ENCODE peak calls at places on chromosomes 12 and 14, in seven cellular contexts. S, Y, G, J, O, Z and P are unnamed samples.

GRCh38 chr12:107369006-107369405 is 275.7 kb upstream of the CRY1 start:
- DNase-seq in J (no peak), Y (no peak), O (no peak), Z (no peak), S (no peak), G (no peak), P (no peak)

GRCh38 chr12:54009171-54010052 is 627 bp downstream of the HOXC8 start:
- DNase-seq in Z (peak), G (no peak), J (peak), O (no peak), Y (no peak), S (no peak), P (no peak)

GRCh38 chr14:37711499-37712475 is 116.4 kb downstream of the TTC6 start:
- DNase-seq in Z (no peak), O (no peak), S (no peak), G (no peak), J (peak), Y (no peak), P (peak)

GRCh38 chr12:579450-580110 is 83.7 kb downstream of the NINJ2 start:
- DNase-seq in O (no peak), Z (no peak), Y (no peak), S (no peak), J (no peak), G (no peak), P (no peak)

GRCh38 chr14:88346048-88346639 is 23.1 kb upstream of the KCNK10 start:
- DNase-seq in Y (no peak), Z (no peak), O (no peak), S (no peak), G (no peak), J (peak), P (peak)

GRCh38 chr12:46384451-46385301 is 12.1 kb upstream of the SLC38A2 start:
- DNase-seq in Y (no peak), O (no peak), J (no peak), Z (no peak), G (no peak), S (no peak), P (no peak)

GRCh38 chr12:75672212-75672611 is 160.8 kb upstream of the KRR1 start:
- DNase-seq in Z (no peak), J (no peak), O (no peak), Y (no peak), G (no peak), S (no peak), P (no peak)

GRCh38 chr12:105214670-105215375 is 21.2 kb downstream of the APPL2 start:
- DNase-seq in Y (no peak), S (no peak), Z (no peak), G (no peak), O (no peak), J (peak), P (peak)

GRCh38 chr14:65150891-65151290 is 48.6 kb upstream of the MAX start:
- DNase-seq in Z (no peak), S (no peak), J (no peak), Y (no peak), G (no peak), O (no peak), P (no peak)

GRCh38 chr14:56310643-56311042 is 192.4 kb downstream of the PELI2 start:
- DNase-seq in G (no peak), Y (no peak), Z (no peak), J (no peak), S (no peak), O (no peak), P (no peak)

GRCh38 chr12:75792687-75793086 is 238.9 kb downstream of the PHLDA1 start:
- DNase-seq in O (no peak), Y (no peak), G (no peak), S (no peak), Z (no peak), J (no peak), P (no peak)

GRCh38 chr12:53500119-53500775 is 836 bp upstream of the TARBP2 start:
- DNase-seq in S (no peak), O (no peak), J (peak), Z (no peak), G (no peak), Y (peak), P (no peak)

GRCh38 chr12:93593833-93594232 is 21.4 kb downstream of the SOCS2 start:
- DNase-seq in O (no peak), J (no peak), Y (no peak), Z (no peak), G (no peak), S (no peak), P (no peak)

GRCh38 chr12:47954058-47954457 is 9.3 kb upstream of the TMEM106C start:
- DNase-seq in Y (no peak), S (no peak), O (no peak), G (no peak), Z (no peak), J (no peak), P (no peak)

GRCh38 chr14:30608533-30609006 is 13.5 kb upstream of the SCFD1 start:
- DNase-seq in Y (no peak), J (peak), S (no peak), G (no peak), Z (no peak), O (no peak), P (no peak)

GRCh38 chr12:77940011-77940423 is 109.3 kb downstream of the NAV3 start:
- DNase-seq in J (no peak), O (no peak), Z (no peak), G (no peak), Y (no peak), S (no peak), P (no peak)

GRCh38 chr14:56949828-56950227 is 139.5 kb upstream of the OTX2 start:
- DNase-seq in S (no peak), Z (no peak), G (no peak), J (no peak), O (no peak), Y (no peak), P (peak)

GRCh38 chr12:69851976-69852375 is 26.9 kb downstream of the MYRFL start:
- DNase-seq in G (no peak), S (no peak), Y (no peak), J (no peak), O (no peak), Z (no peak), P (no peak)

GRCh38 chr14:58755026-58755929 is 117.5 kb downstream of the DACT1 start:
- DNase-seq in O (no peak), S (no peak), Y (no peak), Z (no peak), J (no peak), G (no peak), P (no peak)

GRCh38 chr14:46053221-46053620 is 598.4 kb downstream of the RPL10L start:
- DNase-seq in G (no peak), Z (no peak), J (no peak), S (no peak), Y (no peak), O (no peak), P (no peak)

GRCh38 chr12:40903040-40903439 is 210.8 kb downstream of the CNTN1 start:
- DNase-seq in J (no peak), O (no peak), Y (no peak), Z (no peak), S (no peak), G (no peak), P (no peak)

GRCh38 chr12:25598956-25599355 is 45.9 kb upstream of the LMNTD1 start:
- DNase-seq in J (no peak), O (no peak), Z (no peak), S (no peak), Y (no peak), G (no peak), P (no peak)

GRCh38 chr12:120536064-120536791 is 2.1 kb downstream of the RNF10 start:
- DNase-seq in S (no peak), G (no peak), J (peak), O (peak), Z (peak), Y (no peak), P (peak)

GRCh38 chr14:96090441-96091148 is 51.4 kb downstream of the C14orf132 start:
- DNase-seq in S (peak), G (no peak), J (peak), O (no peak), Y (no peak), Z (no peak), P (no peak)

GRCh38 chr12:105292705-105293104 is 37.8 kb upstream of the C12orf75 start:
- DNase-seq in O (no peak), Z (no peak), Y (no peak), G (no peak), S (no peak), J (no peak), P (no peak)

GRCh38 chr14:77067632-77068514 is 30.2 kb upstream of the CIPC start:
- DNase-seq in G (peak), Y (no peak), Z (peak), S (peak), O (peak), J (peak), P (peak)